ENCODE peak calls at places on chromosomes 5 and 9, in four cellular contexts. One of them, this sample, is unnamed.

GRCh38 chr5:137583129-137583528 is 84.0 kb upstream of the SPOCK1 start:
- DNase-seq in Peyer's patch: no peak
- DNase-seq in uterus: no peak
- DNase-seq in A549: no peak
- DNase-seq in this sample: no peak

GRCh38 chr9:219670-220365 is 5.2 kb downstream of the DOCK8 start:
- DNase-seq in A549: no peak
- DNase-seq in Peyer's patch: no peak
- DNase-seq in uterus: no peak
- DNase-seq in this sample: no peak

GRCh38 chr5:81971086-81971693 is 633 bp upstream of the ATG10 start:
- DNase-seq in Peyer's patch: no peak
- DNase-seq in A549: peak; percentile 47
- DNase-seq in uterus: no peak
- DNase-seq in this sample: no peak

GRCh38 chr5:93022770-93023169 is 558.2 kb downstream of the NR2F1-AS1 start:
- DNase-seq in Peyer's patch: no peak
- DNase-seq in A549: no peak
- DNase-seq in uterus: no peak
- DNase-seq in this sample: no peak

GRCh38 chr5:113487411-113487778 is 858 bp downstream of the MCC start:
- DNase-seq in Peyer's patch: no peak
- DNase-seq in A549: peak; percentile 30
- DNase-seq in uterus: no peak
- DNase-seq in this sample: no peak

GRCh38 chr5:146447734-146448380 is 724 bp downstream of the TCERG1 start:
- DNase-seq in A549: no peak
- DNase-seq in Peyer's patch: peak; percentile 61
- DNase-seq in uterus: no peak
- DNase-seq in this sample: no peak

GRCh38 chr9:110133608-110134214 is 74.2 kb downstream of the C9orf152 start:
- DNase-seq in A549: peak; percentile 59
- DNase-seq in uterus: no peak
- DNase-seq in Peyer's patch: no peak
- DNase-seq in this sample: no peak

GRCh38 chr9:131304676-131305366 is 15.3 kb downstream of the PLPP7 start:
- DNase-seq in uterus: no peak
- DNase-seq in Peyer's patch: no peak
- DNase-seq in A549: no peak
- DNase-seq in this sample: peak; percentile 61

GRCh38 chr9:98607152-98607551 is 101.6 kb downstream of the GABBR2 start:
- DNase-seq in A549: no peak
- DNase-seq in Peyer's patch: no peak
- DNase-seq in uterus: no peak
- DNase-seq in this sample: no peak

GRCh38 chr5:32498484-32498883 is 53.9 kb upstream of the ZFR start:
- DNase-seq in Peyer's patch: no peak
- DNase-seq in A549: no peak
- DNase-seq in uterus: no peak
- DNase-seq in this sample: no peak

GRCh38 chr5:109141499-109142200 is 268.1 kb downstream of the PJA2 start:
- DNase-seq in uterus: no peak
- DNase-seq in A549: no peak
- DNase-seq in Peyer's patch: no peak
- DNase-seq in this sample: no peak

GRCh38 chr9:14313378-14313940 is 482 bp downstream of the NFIB start:
- DNase-seq in uterus: no peak
- DNase-seq in A549: no peak
- DNase-seq in Peyer's patch: no peak
- DNase-seq in this sample: no peak

GRCh38 chr5:60740322-60740721 is 40.4 kb upstream of the DEPDC1B start:
- DNase-seq in Peyer's patch: no peak
- DNase-seq in uterus: no peak
- DNase-seq in A549: no peak
- DNase-seq in this sample: no peak

DNA sequence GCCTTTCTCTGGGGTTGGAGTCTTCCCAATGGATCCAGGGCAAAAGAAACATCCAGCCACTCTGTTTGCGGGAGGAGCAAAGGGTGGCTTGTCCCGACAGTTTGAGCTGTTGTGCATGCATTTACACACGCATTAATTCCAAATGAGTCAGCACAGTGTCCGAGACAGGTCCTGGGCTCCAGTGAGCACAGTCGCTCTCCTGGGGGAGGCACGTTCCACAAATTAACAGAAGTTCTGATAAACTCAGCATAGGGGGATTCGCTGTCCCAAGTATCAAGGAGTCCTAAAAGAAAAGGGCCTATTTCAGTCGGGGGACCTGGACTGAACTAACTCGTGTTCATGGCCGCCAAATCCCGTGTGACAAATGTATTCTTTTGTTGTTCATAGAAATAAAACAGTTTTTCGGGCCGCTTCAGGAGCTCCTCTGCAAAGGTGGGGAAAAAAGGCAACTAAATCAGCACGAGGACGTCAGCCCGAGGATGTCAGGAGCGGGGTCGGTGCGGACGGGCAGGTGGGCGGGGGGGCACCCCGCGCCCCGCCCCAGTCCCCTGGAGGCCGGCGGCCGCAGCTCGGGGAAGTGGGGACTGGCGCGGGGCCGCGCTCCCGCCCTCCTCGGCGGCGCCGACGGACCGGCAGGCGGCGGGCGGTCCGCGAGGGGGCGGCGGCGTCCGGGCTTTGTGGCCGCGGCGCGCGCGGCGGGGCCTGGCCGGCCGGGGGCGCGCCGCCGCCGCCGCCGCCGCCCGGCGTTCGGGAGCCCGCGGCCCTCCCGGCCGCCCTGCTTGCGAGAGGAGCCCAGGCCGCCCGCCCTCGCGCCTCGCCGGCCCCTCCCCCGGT is at the start of gene MSANTD3:
- DNase-seq in uterus: peak; percentile 59
- DNase-seq in Peyer's patch: peak; percentile 74
- DNase-seq in A549: peak; percentile 74
- DNase-seq in this sample: peak; percentile 54
- TF ChIP-seq POLR2A in uterus: peak; percentile 26
- TF ChIP-seq POLR2A in Peyer's patch: peak; percentile 13
- TF ChIP-seq POLR2A in A549: peak; percentile 27
- TF ChIP-seq POLR2A in this sample: no peak

DNA sequence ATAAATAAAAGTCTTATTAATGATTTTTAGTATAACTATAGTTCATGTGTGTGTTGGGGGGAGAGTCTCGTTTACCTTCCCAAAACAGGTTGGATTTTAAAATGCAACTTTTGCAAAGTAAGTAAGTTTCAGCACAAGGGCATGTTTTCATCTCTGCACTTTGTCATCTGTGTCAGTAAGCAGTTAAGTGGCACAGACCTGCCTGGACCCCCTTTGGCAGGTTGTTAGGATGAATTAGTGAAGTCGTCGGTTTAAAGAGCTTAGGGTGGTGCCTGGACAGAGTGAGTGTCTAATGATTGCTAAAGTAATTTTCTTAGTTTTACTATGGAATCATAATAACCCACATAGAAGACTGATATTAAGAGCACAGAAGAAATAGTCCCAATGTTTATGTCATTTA is 74.9 kb downstream of the TRIO start:
- DNase-seq in uterus: no peak
- DNase-seq in Peyer's patch: no peak
- DNase-seq in A549: no peak
- DNase-seq in this sample: no peak
- H3K4me1 ChIP-seq in uterus: no peaks in the 10 kb centered on the region
- H3K4me1 ChIP-seq in Peyer's patch: peaks cover 10% of the 10 kb centered on the region
- H3K4me1 ChIP-seq in A549: peaks cover 69% of the 10 kb centered on the region
- H3K4me1 ChIP-seq in this sample: no peaks in the 10 kb centered on the region

GRCh38 chr9:96567203-96567700 is 52.4 kb downstream of the CDC14B start:
- DNase-seq in A549: no peak
- DNase-seq in Peyer's patch: no peak
- DNase-seq in uterus: no peak
- DNase-seq in this sample: no peak
- TF ChIP-seq POLR2A in A549: no peak
- TF ChIP-seq POLR2A in Peyer's patch: no peak
- TF ChIP-seq POLR2A in uterus: no peak
- TF ChIP-seq POLR2A in this sample: no peak

DNA sequence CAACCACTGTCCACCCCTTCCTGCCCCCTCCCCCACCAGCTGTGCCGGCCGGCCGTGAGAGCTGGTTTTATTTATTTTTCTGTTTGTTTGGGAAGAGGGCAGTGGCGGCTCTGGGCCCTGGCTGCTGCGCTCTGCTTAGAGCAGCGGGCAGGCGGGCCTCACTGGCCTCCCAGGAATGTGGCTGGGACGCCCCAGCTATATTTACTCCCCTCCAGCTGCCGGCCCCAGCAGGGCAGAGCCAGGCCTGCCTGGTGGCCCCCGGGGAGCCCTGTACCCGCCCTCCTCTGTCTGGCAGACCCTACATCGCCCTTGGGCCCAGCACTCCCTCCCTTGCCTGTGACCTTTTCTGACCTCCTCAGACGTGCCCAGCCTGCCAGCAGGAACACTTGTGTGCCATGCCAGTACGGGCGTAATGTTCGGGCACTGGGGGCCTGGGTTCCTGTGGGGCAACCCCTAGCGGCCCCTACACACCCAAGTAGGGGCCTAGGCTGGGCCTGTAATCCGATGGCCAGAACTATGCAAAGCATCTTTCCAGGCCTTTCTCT is 7.7 kb downstream of the CXXC5 start:
- DNase-seq in uterus: no peak
- DNase-seq in A549: no peak
- DNase-seq in Peyer's patch: no peak
- DNase-seq in this sample: no peak
- H3K4me1 ChIP-seq in uterus: peaks cover 4% of the 10 kb centered on the region
- H3K4me1 ChIP-seq in A549: peaks cover 100% of the 10 kb centered on the region
- H3K4me1 ChIP-seq in Peyer's patch: peaks cover 55% of the 10 kb centered on the region
- H3K4me1 ChIP-seq in this sample: peaks cover 89% of the 10 kb centered on the region

DNA sequence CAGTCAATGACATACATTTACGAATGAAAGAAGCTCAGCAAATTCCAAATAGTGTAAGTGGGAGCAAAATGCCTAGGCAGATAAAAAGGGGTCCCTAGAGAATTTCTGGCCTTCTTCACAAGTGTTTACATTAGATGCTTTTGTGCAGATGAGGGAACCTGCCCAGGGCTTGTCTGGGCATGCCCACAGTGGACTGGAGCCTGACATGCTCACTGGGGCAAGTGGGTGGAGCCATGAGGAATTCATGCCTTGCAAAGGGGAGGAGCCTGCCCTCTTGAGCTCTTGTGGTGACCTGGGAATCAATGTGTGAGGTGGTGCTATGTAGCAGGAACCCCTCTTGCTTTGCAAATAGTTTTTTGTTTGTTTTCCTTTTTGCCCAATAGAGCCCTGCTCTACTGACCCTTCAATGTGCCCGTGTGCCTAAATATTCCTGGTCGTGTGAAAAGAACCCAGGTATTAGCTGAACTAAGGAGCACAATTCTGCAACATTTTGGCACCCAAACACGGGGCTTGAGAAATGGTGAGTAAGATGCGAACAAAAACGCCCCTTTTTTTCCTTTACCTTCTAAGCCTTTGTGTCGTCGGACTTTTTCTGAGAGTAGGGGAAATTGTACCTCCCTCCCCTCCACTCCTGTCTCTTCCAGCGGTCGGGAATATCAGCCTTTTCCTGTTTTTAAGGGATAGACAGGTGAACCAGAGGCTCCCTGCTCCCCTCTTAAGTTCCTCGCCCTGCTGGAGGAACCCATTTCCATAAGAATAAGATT is 433.8 kb upstream of the CDH9 start:
- DNase-seq in uterus: no peak
- DNase-seq in Peyer's patch: no peak
- DNase-seq in A549: peak; percentile 79
- DNase-seq in this sample: no peak
- TF ChIP-seq POLR2A in uterus: no peak
- TF ChIP-seq POLR2A in Peyer's patch: no peak
- TF ChIP-seq POLR2A in A549: peak; percentile 48
- TF ChIP-seq POLR2A in this sample: no peak

DNA sequence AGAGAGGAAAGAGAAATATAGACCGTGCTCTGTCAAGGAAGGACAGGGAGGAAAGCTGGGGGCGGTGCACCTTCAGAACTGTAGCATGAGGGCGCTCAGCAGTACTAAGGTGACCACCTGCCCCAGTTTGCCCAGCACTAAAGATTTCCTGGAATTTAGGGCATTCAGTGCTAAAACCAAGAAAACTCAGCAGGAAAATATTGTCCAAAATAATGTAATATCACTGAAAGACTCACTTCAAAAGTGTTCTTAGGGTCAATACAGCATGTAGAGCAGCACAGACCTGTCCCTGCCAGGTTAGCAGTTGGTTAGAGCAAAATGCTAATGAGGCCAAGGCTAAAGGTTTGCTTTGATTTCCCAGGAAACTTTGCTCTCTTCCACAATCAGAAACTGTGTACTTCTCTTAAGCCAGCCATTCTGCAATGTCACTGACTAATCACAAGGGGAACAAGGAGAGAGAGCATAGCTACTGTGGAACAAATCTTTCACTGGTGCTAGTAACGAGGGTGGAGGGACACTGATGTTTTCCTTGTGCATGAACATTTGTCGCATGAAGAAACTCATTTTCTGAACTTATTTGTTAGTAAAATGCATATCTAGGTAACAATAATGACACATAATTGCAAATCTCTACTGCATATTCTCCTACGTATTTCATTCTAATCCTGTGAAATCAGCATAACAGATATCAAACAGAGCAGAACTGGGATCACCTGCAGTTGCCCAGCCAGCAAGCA is 53.0 kb upstream of the GRAMD2B start:
- DNase-seq in uterus: no peak
- DNase-seq in A549: no peak
- DNase-seq in Peyer's patch: no peak
- DNase-seq in this sample: no peak
- H3K4me1 ChIP-seq in uterus: peaks cover 7% of the 10 kb centered on the region
- H3K4me1 ChIP-seq in A549: peaks cover 14% of the 10 kb centered on the region
- H3K4me1 ChIP-seq in Peyer's patch: no peaks in the 10 kb centered on the region
- H3K4me1 ChIP-seq in this sample: no peaks in the 10 kb centered on the region

DNA sequence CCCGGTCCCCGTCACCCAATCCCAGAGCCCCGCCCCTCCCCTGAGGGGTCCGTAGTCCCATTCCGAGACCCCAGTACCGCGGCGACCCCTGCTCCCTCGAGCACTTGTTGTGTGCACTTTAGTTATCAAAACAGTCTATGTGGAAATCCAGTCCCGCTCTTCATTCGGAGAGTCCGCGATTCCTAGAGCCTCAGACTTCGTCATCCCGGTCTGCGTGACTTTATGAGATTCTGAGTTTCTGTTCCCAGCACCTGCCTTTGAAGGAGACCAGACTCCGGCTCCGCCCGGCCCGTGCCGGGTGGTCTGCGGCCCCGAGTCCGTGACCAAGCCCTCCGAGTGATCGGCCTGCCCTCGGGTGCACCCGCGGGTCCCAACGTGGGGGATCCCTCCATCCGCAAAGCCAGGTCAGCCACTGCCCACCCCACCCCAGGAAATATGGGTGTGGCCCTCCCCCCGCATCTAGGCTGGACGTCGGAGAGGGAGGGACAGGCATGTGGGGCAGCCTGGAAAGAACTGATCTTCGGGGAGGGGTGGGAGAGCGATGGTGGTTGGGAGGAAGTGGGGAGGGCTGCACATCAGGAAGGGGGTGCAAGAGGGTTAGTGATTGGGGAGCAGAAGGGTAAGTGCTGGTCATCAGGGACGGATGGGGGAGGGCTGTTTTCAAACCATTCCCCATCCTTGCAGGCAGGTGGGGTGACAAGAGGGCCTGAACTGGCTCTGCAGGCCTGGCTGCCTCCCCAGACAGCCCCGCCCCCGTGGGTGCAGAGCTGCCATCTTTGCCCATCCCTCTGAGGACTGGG is 571 bp downstream of the LRSAM1 start:
- DNase-seq in uterus: peak; percentile 63
- DNase-seq in A549: peak; percentile 79
- DNase-seq in Peyer's patch: peak; percentile 62
- DNase-seq in this sample: peak; percentile 58
- TF ChIP-seq POLR2A in uterus: no peak
- TF ChIP-seq POLR2A in A549: peak; percentile 48
- TF ChIP-seq POLR2A in Peyer's patch: no peak
- TF ChIP-seq POLR2A in this sample: no peak

GRCh38 chr9:96769989-96770388 is 7.9 kb downstream of the ZNF510 start:
- DNase-seq in uterus: no peak
- DNase-seq in A549: no peak
- DNase-seq in Peyer's patch: no peak
- DNase-seq in this sample: no peak
- H3K4me1 ChIP-seq in uterus: no peaks in the 10 kb centered on the region
- H3K4me1 ChIP-seq in A549: no peaks in the 10 kb centered on the region
- H3K4me1 ChIP-seq in Peyer's patch: no peaks in the 10 kb centered on the region
- H3K4me1 ChIP-seq in this sample: no peaks in the 10 kb centered on the region

This sample was measured in breast epithelium.